ENCODE peak calls at places on chromosomes 11 and 22, in five cellular contexts. E is IMR-90, B is cardiac fibroblast, U is AG09319, O is WTC11. R is an unnamed sample.

GRCh38 chr11:35151896-35152295 is 12.9 kb downstream of the CD44 start:
- DNase-seq in E (no peak), B (no peak), U (no peak), O (peak), R (peak)

GRCh38 chr11:110691961-110692360 is 20.3 kb downstream of the ARHGAP20 start:
- DNase-seq in E (no peak), B (no peak), U (no peak), O (no peak), R (no peak)

GRCh38 chr11:5737672-5738071 is 1.4 kb downstream of the OR56B1 start:
- DNase-seq in E (no peak), B (peak), U (no peak), O (no peak), R (no peak)

GRCh38 chr11:93225642-93226041 is 27.9 kb upstream of the SLC36A4 start:
- DNase-seq in E (peak), B (peak), U (no peak), O (no peak), R (no peak)

GRCh38 chr11:68954970-68955958 is 25.5 kb downstream of the MRGPRD start:
- DNase-seq in E (peak), B (peak), U (no peak), O (no peak), R (peak)

GRCh38 chr22:48901324-48901723 is 926.3 kb downstream of the BRD1 start:
- DNase-seq in E (no peak), B (no peak), U (no peak), O (no peak), R (peak)

GRCh38 chr11:6251990-6252473 is 7.6 kb upstream of the CCKBR start:
- DNase-seq in E (peak), B (no peak), U (no peak), O (no peak), R (no peak)

GRCh38 chr11:107014871-107015270 is 3.4 kb downstream of the GUCY1A2 start:
- DNase-seq in E (no peak), B (peak), U (no peak), O (no peak), R (no peak)

GRCh38 chr11:68664906-68665305 is 19.4 kb upstream of the GAL start:
- DNase-seq in E (no peak), B (no peak), U (no peak), O (no peak), R (no peak)

GRCh38 chr11:84922836-84923235 is 704.3 kb downstream of the DLG2 start:
- DNase-seq in E (no peak), B (no peak), U (no peak), O (no peak), R (no peak)

GRCh38 chr11:36702330-36703054 is 104.5 kb upstream of the RAG2 start:
- DNase-seq in E (peak), B (peak), U (peak), O (no peak), R (peak)

GRCh38 chr11:32511926-32512325 is 71.7 kb upstream of the EIF3M start:
- DNase-seq in E (no peak), B (peak), U (no peak), O (no peak), R (no peak)

GRCh38 chr11:19579957-19580356 is 132.7 kb upstream of the NAV2 start:
- DNase-seq in E (no peak), B (no peak), U (no peak), O (no peak), R (no peak)

GRCh38 chr22:27726344-27726725 is 75.2 kb downstream of the MN1 start:
- DNase-seq in E (no peak), B (no peak), U (no peak), O (no peak), R (no peak)

GRCh38 chr11:12185914-12186313 is 75.5 kb downstream of the MICAL2 start:
- DNase-seq in E (peak), B (no peak), U (no peak), O (no peak), R (no peak)

GRCh38 chr11:18705651-18706281 is 7.2 kb downstream of the TMEM86A start:
- DNase-seq in E (no peak), B (no peak), U (no peak), O (peak), R (no peak)

GRCh38 chr11:96045622-96046456 is 121.9 kb upstream of the MTMR2 start:
- DNase-seq in E (peak), B (peak), U (peak), O (peak), R (peak)
- TF ChIP-seq CTCF in E (peak), B (peak), U (peak), O (no peak), R (peak)

GRCh38 chr11:111977141-111978027 is 40.2 kb downstream of the DIXDC1 start:
- DNase-seq in E (no peak), B (peak), U (no peak), O (peak), R (peak)

GRCh38 chr11:111976119-111976518 is 39.0 kb downstream of the DIXDC1 start:
- DNase-seq in E (no peak), B (no peak), U (no peak), O (no peak), R (no peak)

GRCh38 chr11:111976614-111977140 is 39.5 kb downstream of the DIXDC1 start:
- DNase-seq in E (no peak), B (peak), U (no peak), O (peak), R (no peak)

GRCh38 chr11:111974451-111974850 is 37.3 kb downstream of the DIXDC1 start:
- DNase-seq in E (no peak), B (no peak), U (no peak), O (no peak), R (no peak)

DNA sequence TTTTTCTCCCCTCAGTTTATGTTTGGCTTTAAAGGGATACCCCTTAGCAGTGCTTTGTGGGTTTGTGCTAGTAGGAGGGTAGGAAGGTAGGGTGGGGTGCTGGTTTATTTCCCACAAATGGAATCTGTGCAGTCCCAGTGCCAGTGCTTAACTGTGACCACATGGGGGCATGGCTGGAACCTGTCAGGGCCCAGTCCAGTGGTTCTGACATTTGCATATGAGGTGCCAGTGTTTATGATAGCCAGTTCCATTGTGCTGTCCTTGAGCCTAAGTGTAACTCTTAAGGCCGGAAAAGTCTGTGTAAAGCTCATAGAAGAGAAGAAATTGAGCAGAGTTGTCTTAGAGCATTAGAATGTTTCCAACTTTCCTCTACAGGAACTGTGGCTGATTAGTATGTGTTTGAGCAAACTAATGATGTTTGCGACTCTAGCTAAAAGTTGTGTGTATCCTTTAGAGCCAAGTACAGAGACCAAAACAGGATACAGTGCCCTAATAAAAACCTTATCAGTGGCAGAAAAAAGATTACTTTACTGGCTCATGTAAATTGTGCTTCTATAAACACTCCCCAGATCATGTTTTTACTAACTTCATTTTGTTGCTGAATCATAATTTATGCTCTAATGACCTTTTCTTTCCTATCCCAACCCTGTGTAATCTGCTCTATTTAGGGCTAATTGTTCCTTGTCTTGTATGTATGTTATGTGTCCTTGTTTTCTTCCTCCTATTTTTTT is 38.1 kb downstream of the DIXDC1 start:
- DNase-seq in E (no peak), B (no peak), U (no peak), O (no peak), R (no peak)
- TF ChIP-seq CTCF in E (peak), B (peak), U (peak), O (no peak), R (no peak)

GRCh38 chr22:30947163-30947820 is 21.3 kb downstream of the MORC2 start:
- DNase-seq in E (no peak), B (no peak), U (no peak), O (no peak), R (no peak)
- TF ChIP-seq CTCF in E (no peak), B (peak), U (no peak), O (no peak), R (peak)

GRCh38 chr11:30017467-30017895 is 651 bp upstream of the KCNA4 start:
- DNase-seq in E (no peak), B (no peak), U (no peak), O (peak), R (peak)

GRCh38 chr11:30018443-30018842 is 1.6 kb upstream of the KCNA4 start:
- DNase-seq in E (no peak), B (no peak), U (no peak), O (no peak), R (peak)

GRCh38 chr11:30016588-30017363 is at the start of gene KCNA4:
- DNase-seq in E (no peak), B (no peak), U (no peak), O (peak), R (peak)

GRCh38 chr11:30012346-30012745 is 4.5 kb downstream of the KCNA4 start:
- DNase-seq in E (no peak), B (no peak), U (no peak), O (no peak), R (no peak)

DNA sequence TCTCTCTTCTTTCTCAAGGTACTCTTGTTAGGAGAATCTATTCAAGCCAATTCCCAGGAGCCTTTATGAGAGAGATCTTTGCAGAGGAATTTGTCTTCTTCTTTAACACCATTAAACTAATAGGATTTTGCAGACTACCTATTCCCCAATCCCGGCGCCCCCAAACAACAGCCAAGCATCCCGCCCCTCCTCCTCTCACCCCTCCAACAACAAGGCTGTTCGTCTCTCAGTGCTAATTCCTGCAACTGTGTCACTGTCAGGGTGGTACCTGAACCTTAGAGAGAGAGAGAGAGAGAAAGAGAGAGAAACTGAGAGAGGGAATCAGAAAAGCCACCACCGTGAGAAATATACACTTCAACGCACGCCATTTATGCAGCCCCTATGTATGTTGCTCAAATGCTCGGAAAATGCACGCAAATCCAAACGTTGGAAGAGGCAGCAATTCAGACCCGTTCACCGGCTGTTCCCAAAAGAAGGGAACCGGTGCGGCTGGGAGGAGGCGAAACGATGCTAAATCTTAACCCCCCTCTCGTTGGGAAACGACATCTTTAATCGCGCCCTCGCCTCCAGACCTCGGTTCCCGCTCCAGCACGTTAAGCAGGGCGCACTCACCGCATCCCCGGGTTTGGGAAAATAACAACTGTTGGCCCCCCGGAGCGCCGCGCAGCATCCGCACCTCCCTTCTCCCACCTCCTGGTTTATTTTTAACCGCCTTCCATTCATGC is 943 bp downstream of the KCNA4 start:
- DNase-seq in E (no peak), B (no peak), U (no peak), O (peak), R (peak)
- TF ChIP-seq CTCF in E (no peak), B (no peak), U (no peak), O (no peak), R (no peak)

GRCh38 chr11:14041040-14041439 is 78.5 kb downstream of the SPON1 start:
- DNase-seq in E (peak), B (no peak), U (no peak), O (no peak), R (no peak)
- TF ChIP-seq CTCF in E (peak), B (no peak), U (peak), O (no peak), R (peak)

DNA sequence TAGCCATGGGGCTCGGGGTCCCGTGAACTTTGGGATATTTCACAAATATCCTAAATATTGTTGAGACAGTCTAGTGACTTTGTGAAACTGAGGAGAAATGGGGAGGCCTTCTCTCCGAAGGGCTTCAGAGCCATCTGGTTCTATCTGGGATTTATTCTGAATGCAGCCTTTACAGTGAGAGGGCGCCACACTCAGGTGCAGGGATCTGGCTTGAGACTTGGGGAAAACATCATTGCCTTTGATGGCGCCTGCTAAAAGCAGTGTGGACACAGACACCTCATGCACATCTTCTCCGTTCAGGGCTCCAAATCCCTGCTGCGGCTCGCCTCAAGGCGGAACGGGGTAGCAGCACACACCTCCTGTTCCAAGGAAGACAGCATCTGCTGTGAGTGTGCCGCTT is 37.2 kb upstream of the OLFML1 start:
- DNase-seq in E (no peak), B (no peak), U (no peak), O (peak), R (peak)
- TF ChIP-seq CTCF in E (no peak), B (no peak), U (no peak), O (no peak), R (peak)

GRCh38 chr11:61737131-61737530 is 15.3 kb upstream of the MYRF start:
- DNase-seq in E (no peak), B (no peak), U (no peak), O (no peak), R (no peak)
- TF ChIP-seq CTCF in E (no peak), B (no peak), U (no peak), O (no peak), R (peak)

GRCh38 chr22:37002633-37003032 is 16.6 kb downstream of the TST start:
- DNase-seq in E (no peak), B (no peak), U (no peak), O (no peak), R (no peak)

GRCh38 chr22:37001826-37002225 is 17.4 kb downstream of the TST start:
- DNase-seq in E (no peak), B (no peak), U (no peak), O (no peak), R (no peak)

GRCh38 chr22:37000676-37001534 is 18.3 kb downstream of the TST start:
- DNase-seq in E (no peak), B (no peak), U (no peak), O (no peak), R (no peak)

GRCh38 chr22:36999463-36999862 is 19.8 kb downstream of the TST start:
- DNase-seq in E (no peak), B (peak), U (no peak), O (no peak), R (peak)

DNA sequence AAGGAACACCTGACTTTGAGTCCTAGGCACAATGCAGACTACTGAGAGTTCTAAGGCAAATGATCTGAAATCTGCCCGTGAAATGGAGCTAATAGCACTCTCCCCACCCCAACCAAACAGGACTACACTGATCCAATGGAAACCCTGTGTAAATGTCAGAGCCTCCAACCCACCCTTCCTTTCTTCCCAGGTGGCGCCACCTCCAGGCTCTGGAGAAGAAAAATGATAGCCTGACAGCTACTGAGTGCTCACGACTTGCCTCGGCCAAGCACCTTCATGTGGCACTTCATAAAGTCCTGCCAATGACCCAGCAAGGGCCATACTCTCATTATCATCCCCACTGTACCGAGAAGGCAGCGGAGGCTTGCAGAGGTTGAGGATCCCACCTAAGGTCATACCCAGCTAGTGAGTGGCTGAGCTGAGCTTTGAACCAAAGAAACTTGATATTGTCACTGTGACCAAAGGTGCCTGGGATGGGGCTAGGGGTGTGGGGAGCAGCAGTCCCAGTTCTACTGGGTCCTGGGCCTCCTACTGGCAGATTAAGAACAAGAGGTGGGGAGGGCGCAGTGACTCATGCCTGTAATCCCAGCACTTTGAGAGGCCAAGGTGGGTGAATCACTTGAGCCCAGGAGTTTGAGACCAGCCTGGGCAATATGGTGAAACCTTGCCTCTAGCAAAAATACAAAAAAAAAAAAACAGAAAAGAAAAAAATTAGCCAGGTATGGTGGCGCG is 20.5 kb downstream of the TST start:
- DNase-seq in E (peak), B (peak), U (no peak), O (peak), R (peak)
- TF ChIP-seq CTCF in E (no peak), B (no peak), U (no peak), O (no peak), R (peak)

GRCh38 chr11:70568504-70569172 is 170.3 kb downstream of the CTTN start:
- DNase-seq in E (peak), B (peak), U (no peak), O (peak), R (peak)
- TF ChIP-seq CTCF in E (no peak), B (peak), U (peak), O (no peak), R (peak)

R was measured in H9.